ENCODE peak calls at places on chromosome 5, in seven cellular contexts. One of them, this sample, is unnamed.

GRCh38 chr5:139808481-139809330 is 13.1 kb downstream of the PSD2 start:
- DNase-seq in RWPE2: peak; percentile 65
- DNase-seq in GM23248: peak; percentile 58
- DNase-seq in CD8-positive, alpha-beta memory T cell: no peak
- DNase-seq in adrenal gland: no peak
- DNase-seq in right atrium auricular region: no peak
- DNase-seq in hepatocyte: peak; percentile 67
- DNase-seq in this sample: no peak

GRCh38 chr5:102807878-102808502 is 52.9 kb downstream of the PAM start:
- DNase-seq in RWPE2: no peak
- DNase-seq in GM23248: peak; percentile 31
- DNase-seq in CD8-positive, alpha-beta memory T cell: no peak
- DNase-seq in adrenal gland: no peak
- DNase-seq in right atrium auricular region: no peak
- DNase-seq in hepatocyte: peak; percentile 70
- DNase-seq in this sample: no peak

GRCh38 chr5:98767563-98767962 is 5.9 kb upstream of the RGMB start:
- DNase-seq in RWPE2: no peak
- DNase-seq in GM23248: peak; percentile 7
- DNase-seq in CD8-positive, alpha-beta memory T cell: no peak
- DNase-seq in adrenal gland: no peak
- DNase-seq in right atrium auricular region: no peak
- DNase-seq in hepatocyte: no peak
- DNase-seq in this sample: no peak

GRCh38 chr5:124888622-124889521 is 142.4 kb upstream of the ZNF608 start:
- DNase-seq in RWPE2: no peak
- DNase-seq in GM23248: no peak
- DNase-seq in CD8-positive, alpha-beta memory T cell: no peak
- DNase-seq in adrenal gland: no peak
- DNase-seq in right atrium auricular region: no peak
- DNase-seq in hepatocyte: no peak
- DNase-seq in this sample: no peak

GRCh38 chr5:78533356-78533755 is 115.2 kb downstream of the LHFPL2 start:
- DNase-seq in RWPE2: no peak
- DNase-seq in GM23248: peak; percentile 62
- DNase-seq in CD8-positive, alpha-beta memory T cell: no peak
- DNase-seq in adrenal gland: no peak
- DNase-seq in right atrium auricular region: no peak
- DNase-seq in hepatocyte: peak; percentile 43
- DNase-seq in this sample: no peak

GRCh38 chr5:130871346-130872086 is 293.5 kb downstream of the HINT1 start:
- DNase-seq in RWPE2: no peak
- DNase-seq in GM23248: peak; percentile 42
- DNase-seq in CD8-positive, alpha-beta memory T cell: peak; percentile 54
- DNase-seq in adrenal gland: no peak
- DNase-seq in right atrium auricular region: no peak
- DNase-seq in hepatocyte: peak; percentile 35
- DNase-seq in this sample: no peak

GRCh38 chr5:87435144-87435694 is 22.5 kb upstream of the CCNH start:
- DNase-seq in RWPE2: no peak
- DNase-seq in GM23248: no peak
- DNase-seq in CD8-positive, alpha-beta memory T cell: no peak
- DNase-seq in adrenal gland: no peak
- DNase-seq in right atrium auricular region: no peak
- DNase-seq in hepatocyte: no peak
- DNase-seq in this sample: no peak

GRCh38 chr5:136155769-136156168 is 23.1 kb downstream of the SMAD5 start:
- DNase-seq in RWPE2: no peak
- DNase-seq in GM23248: peak; percentile 64
- DNase-seq in CD8-positive, alpha-beta memory T cell: no peak
- DNase-seq in adrenal gland: no peak
- DNase-seq in right atrium auricular region: no peak
- DNase-seq in hepatocyte: no peak
- DNase-seq in this sample: no peak

GRCh38 chr5:97011567-97011966 is 75.7 kb downstream of the LNPEP start:
- DNase-seq in RWPE2: no peak
- DNase-seq in GM23248: no peak
- DNase-seq in CD8-positive, alpha-beta memory T cell: no peak
- DNase-seq in adrenal gland: no peak
- DNase-seq in right atrium auricular region: no peak
- DNase-seq in hepatocyte: no peak
- DNase-seq in this sample: no peak

GRCh38 chr5:146369691-146370090 is 31.1 kb downstream of the POU4F3 start:
- DNase-seq in RWPE2: no peak
- DNase-seq in GM23248: peak; percentile 52
- DNase-seq in CD8-positive, alpha-beta memory T cell: no peak
- DNase-seq in adrenal gland: no peak
- DNase-seq in right atrium auricular region: no peak
- DNase-seq in hepatocyte: no peak
- DNase-seq in this sample: no peak

GRCh38 chr5:6117212-6117611 is 261.1 kb downstream of the MED10 start:
- DNase-seq in RWPE2: no peak
- DNase-seq in GM23248: no peak
- DNase-seq in CD8-positive, alpha-beta memory T cell: no peak
- DNase-seq in adrenal gland: no peak
- DNase-seq in right atrium auricular region: no peak
- DNase-seq in hepatocyte: peak; percentile 13
- DNase-seq in this sample: no peak

GRCh38 chr5:96459313-96460109 is 26.5 kb upstream of the PCSK1 start:
- DNase-seq in RWPE2: no peak
- DNase-seq in GM23248: no peak
- DNase-seq in CD8-positive, alpha-beta memory T cell: no peak
- DNase-seq in adrenal gland: no peak
- DNase-seq in right atrium auricular region: no peak
- DNase-seq in hepatocyte: no peak
- DNase-seq in this sample: no peak

GRCh38 chr5:44388504-44389409 is 463 bp downstream of the FGF10 start:
- DNase-seq in RWPE2: peak; percentile 57
- DNase-seq in GM23248: peak; percentile 41
- DNase-seq in CD8-positive, alpha-beta memory T cell: no peak
- DNase-seq in adrenal gland: peak; percentile 27
- DNase-seq in right atrium auricular region: no peak
- DNase-seq in hepatocyte: peak; percentile 46
- DNase-seq in this sample: peak; percentile 61

GRCh38 chr5:31361234-31361633 is 167.7 kb downstream of the CDH6 start:
- DNase-seq in RWPE2: no peak
- DNase-seq in GM23248: peak; percentile 88
- DNase-seq in CD8-positive, alpha-beta memory T cell: no peak
- DNase-seq in adrenal gland: no peak
- DNase-seq in right atrium auricular region: no peak
- DNase-seq in hepatocyte: peak; percentile 17
- DNase-seq in this sample: no peak

GRCh38 chr5:36667826-36668225 is 61.4 kb downstream of the SLC1A3 start:
- DNase-seq in RWPE2: no peak
- DNase-seq in GM23248: no peak
- DNase-seq in CD8-positive, alpha-beta memory T cell: no peak
- DNase-seq in adrenal gland: no peak
- DNase-seq in right atrium auricular region: no peak
- DNase-seq in hepatocyte: no peak
- DNase-seq in this sample: no peak

GRCh38 chr5:173294673-173295320 is 33.4 kb downstream of the STC2 start:
- DNase-seq in RWPE2: no peak
- DNase-seq in GM23248: no peak
- DNase-seq in CD8-positive, alpha-beta memory T cell: no peak
- DNase-seq in adrenal gland: no peak
- DNase-seq in right atrium auricular region: no peak
- DNase-seq in hepatocyte: no peak
- DNase-seq in this sample: no peak

GRCh38 chr5:88999853-89000252 is 116.9 kb upstream of the MEF2C start:
- DNase-seq in RWPE2: no peak
- DNase-seq in GM23248: no peak
- DNase-seq in CD8-positive, alpha-beta memory T cell: no peak
- DNase-seq in adrenal gland: no peak
- DNase-seq in right atrium auricular region: no peak
- DNase-seq in hepatocyte: no peak
- DNase-seq in this sample: no peak

GRCh38 chr5:148403344-148403743 is 19.6 kb downstream of the FBXO38 start:
- DNase-seq in RWPE2: no peak
- DNase-seq in GM23248: no peak
- DNase-seq in CD8-positive, alpha-beta memory T cell: no peak
- DNase-seq in adrenal gland: no peak
- DNase-seq in right atrium auricular region: no peak
- DNase-seq in hepatocyte: no peak
- DNase-seq in this sample: no peak

DNA sequence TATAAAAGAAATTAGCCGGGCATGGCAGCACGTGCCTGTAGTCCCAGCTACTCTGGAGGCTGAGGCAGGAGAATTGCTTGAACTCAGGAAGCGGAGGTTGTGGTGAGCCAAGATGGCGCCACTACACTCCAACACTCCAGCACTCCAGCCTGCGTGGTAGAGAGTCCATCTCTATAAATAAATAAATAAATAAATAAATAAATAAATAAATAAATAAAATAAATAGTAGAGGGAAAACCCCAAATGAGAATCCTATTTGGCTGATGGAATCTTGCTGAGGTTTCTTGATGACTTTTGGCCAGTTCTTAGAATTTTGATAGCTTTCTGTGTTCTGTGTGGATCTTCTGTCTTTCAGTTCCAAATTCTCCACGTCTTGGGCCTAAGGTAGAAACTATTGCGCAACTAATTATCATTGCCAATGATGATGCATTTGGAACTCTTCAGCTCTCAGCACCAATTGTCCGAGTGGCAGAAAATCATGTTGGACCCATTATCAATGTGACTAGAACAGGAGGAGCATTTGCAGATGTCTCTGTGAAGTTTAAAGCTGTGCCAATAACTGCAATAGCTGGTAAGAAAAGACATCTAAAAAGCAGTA is 126.9 kb downstream of the ADGRV1 start:
- DNase-seq in RWPE2: no peak
- DNase-seq in GM23248: no peak
- DNase-seq in CD8-positive, alpha-beta memory T cell: no peak
- DNase-seq in adrenal gland: no peak
- DNase-seq in right atrium auricular region: no peak
- DNase-seq in hepatocyte: no peak
- DNase-seq in this sample: no peak
- H3K4me1 ChIP-seq in RWPE2: no peaks in the 10 kb centered on the region
- H3K4me1 ChIP-seq in GM23248: no peaks in the 10 kb centered on the region
- H3K4me1 ChIP-seq in CD8-positive, alpha-beta memory T cell: no peaks in the 10 kb centered on the region
- H3K4me1 ChIP-seq in adrenal gland: no peaks in the 10 kb centered on the region
- H3K4me1 ChIP-seq in right atrium auricular region: no peaks in the 10 kb centered on the region
- H3K4me1 ChIP-seq in hepatocyte: no peaks in the 10 kb centered on the region
- H3K4me1 ChIP-seq in this sample: no peaks in the 10 kb centered on the region

DNA sequence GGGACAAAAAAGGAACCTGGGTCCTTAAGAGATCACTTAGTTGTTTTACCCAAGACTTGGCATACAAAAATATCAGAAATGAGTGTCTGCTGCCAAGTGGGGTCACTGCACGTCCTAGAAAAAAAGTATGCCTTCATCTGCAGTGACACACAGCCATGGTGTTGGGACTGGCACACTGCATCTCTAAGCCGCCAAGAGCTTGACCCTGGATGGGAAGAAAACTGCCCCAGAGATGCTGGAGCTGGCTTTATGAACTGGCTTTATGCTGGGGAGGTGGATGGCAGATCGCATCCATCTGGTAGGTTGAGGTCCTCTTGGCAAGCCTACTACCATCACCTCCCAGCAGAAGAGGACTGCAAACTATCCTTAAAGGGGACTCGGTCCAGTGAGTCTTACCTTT is 51.6 kb downstream of the IRF1 start:
- DNase-seq in RWPE2: no peak
- DNase-seq in GM23248: peak; percentile 38
- DNase-seq in CD8-positive, alpha-beta memory T cell: no peak
- DNase-seq in adrenal gland: peak; percentile 67
- DNase-seq in right atrium auricular region: no peak
- DNase-seq in hepatocyte: no peak
- DNase-seq in this sample: peak; percentile 70
- H3K27ac ChIP-seq in RWPE2: no peak overlapping the region
- H3K27ac ChIP-seq in GM23248: peak overlapping the region; percentile 86
- H3K27ac ChIP-seq in CD8-positive, alpha-beta memory T cell: no peak overlapping the region
- H3K27ac ChIP-seq in adrenal gland: peak overlapping the region; percentile 68
- H3K27ac ChIP-seq in right atrium auricular region: peak overlapping the region; percentile 71
- H3K27ac ChIP-seq in hepatocyte: no peak overlapping the region
- H3K27ac ChIP-seq in this sample: peak overlapping the region; percentile 26

DNA sequence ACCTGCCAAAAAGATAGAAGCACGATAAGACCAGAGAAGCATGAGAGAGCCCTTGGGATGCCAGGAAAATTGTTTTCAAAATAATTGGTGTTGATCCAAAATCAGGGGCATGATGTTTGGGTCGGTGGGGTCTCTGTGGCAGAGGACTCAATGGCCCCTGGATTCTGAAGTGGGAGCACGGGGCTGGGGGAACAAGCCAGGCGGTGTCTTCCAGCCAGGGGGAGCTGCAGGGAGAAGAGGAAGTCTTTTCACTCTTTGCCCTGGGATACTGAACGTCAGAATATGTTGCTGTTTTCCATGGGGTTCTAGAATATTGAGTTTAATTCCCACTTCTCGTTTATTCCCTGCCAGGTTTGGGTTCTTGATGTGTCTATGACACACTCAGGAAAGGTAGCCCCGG is 20.4 kb downstream of the TSPAN17 start:
- DNase-seq in RWPE2: no peak
- DNase-seq in GM23248: no peak
- DNase-seq in CD8-positive, alpha-beta memory T cell: no peak
- DNase-seq in adrenal gland: no peak
- DNase-seq in right atrium auricular region: no peak
- DNase-seq in hepatocyte: no peak
- DNase-seq in this sample: no peak
- H3K27me3 ChIP-seq in RWPE2: peaks cover 20% of the 10 kb centered on the region
- H3K27me3 ChIP-seq in GM23248: peaks cover 39% of the 10 kb centered on the region
- H3K27me3 ChIP-seq in CD8-positive, alpha-beta memory T cell: peaks cover 3% of the 10 kb centered on the region
- H3K27me3 ChIP-seq in adrenal gland: peaks cover 6% of the 10 kb centered on the region
- H3K27me3 ChIP-seq in right atrium auricular region: no peaks in the 10 kb centered on the region
- H3K27me3 ChIP-seq in hepatocyte: peaks cover 4% of the 10 kb centered on the region
- H3K27me3 ChIP-seq in this sample: no peaks in the 10 kb centered on the region

GRCh38 chr5:100854594-100854993 is 48.5 kb downstream of the ST8SIA4 start:
- DNase-seq in RWPE2: no peak
- DNase-seq in GM23248: no peak
- DNase-seq in CD8-positive, alpha-beta memory T cell: no peak
- DNase-seq in adrenal gland: no peak
- DNase-seq in right atrium auricular region: no peak
- DNase-seq in hepatocyte: no peak
- DNase-seq in this sample: no peak

GRCh38 chr5:100855295-100855694 is 47.8 kb downstream of the ST8SIA4 start:
- DNase-seq in RWPE2: no peak
- DNase-seq in GM23248: no peak
- DNase-seq in CD8-positive, alpha-beta memory T cell: no peak
- DNase-seq in adrenal gland: no peak
- DNase-seq in right atrium auricular region: no peak
- DNase-seq in hepatocyte: no peak
- DNase-seq in this sample: no peak

GRCh38 chr5:100856462-100856861 is 46.6 kb downstream of the ST8SIA4 start:
- DNase-seq in RWPE2: no peak
- DNase-seq in GM23248: no peak
- DNase-seq in CD8-positive, alpha-beta memory T cell: no peak
- DNase-seq in adrenal gland: no peak
- DNase-seq in right atrium auricular region: no peak
- DNase-seq in hepatocyte: no peak
- DNase-seq in this sample: no peak

GRCh38 chr5:100853582-100853981 is 49.5 kb downstream of the ST8SIA4 start:
- DNase-seq in RWPE2: no peak
- DNase-seq in GM23248: no peak
- DNase-seq in CD8-positive, alpha-beta memory T cell: no peak
- DNase-seq in adrenal gland: no peak
- DNase-seq in right atrium auricular region: no peak
- DNase-seq in hepatocyte: no peak
- DNase-seq in this sample: no peak

DNA sequence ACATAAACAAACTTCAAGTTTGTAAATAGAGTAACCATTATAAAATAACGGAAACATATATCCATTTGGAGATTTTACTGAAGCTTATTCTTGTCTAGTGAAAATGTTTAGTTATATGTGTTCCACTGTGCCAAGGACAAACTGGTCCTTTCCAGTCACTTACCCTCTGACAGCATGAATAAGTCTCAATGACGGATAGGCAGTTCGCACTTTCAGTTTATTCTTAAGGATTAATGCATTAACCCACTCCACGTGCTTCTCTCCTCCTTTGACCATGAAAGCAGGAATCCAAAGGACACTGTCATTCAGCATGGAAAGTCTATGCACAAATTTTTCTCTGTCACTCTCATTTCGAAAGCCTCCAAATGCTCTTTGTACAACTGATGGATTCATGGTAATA is 47.1 kb downstream of the ST8SIA4 start:
- DNase-seq in RWPE2: no peak
- DNase-seq in GM23248: no peak
- DNase-seq in CD8-positive, alpha-beta memory T cell: no peak
- DNase-seq in adrenal gland: no peak
- DNase-seq in right atrium auricular region: no peak
- DNase-seq in hepatocyte: no peak
- DNase-seq in this sample: no peak
- H3K4me1 ChIP-seq in RWPE2: no peaks in the 10 kb centered on the region
- H3K4me1 ChIP-seq in GM23248: no peaks in the 10 kb centered on the region
- H3K4me1 ChIP-seq in CD8-positive, alpha-beta memory T cell: peaks cover 26% of the 10 kb centered on the region
- H3K4me1 ChIP-seq in adrenal gland: no peaks in the 10 kb centered on the region
- H3K4me1 ChIP-seq in right atrium auricular region: no peaks in the 10 kb centered on the region
- H3K4me1 ChIP-seq in hepatocyte: no peaks in the 10 kb centered on the region
- H3K4me1 ChIP-seq in this sample: no peaks in the 10 kb centered on the region